ENCODE peak calls at places on chromosomes 6 and 20, in seven cellular contexts. One of them, this sample, is unnamed.
A peak's percentile ranks its signal among the peaks of the same experiment; 100 is the strongest.

GRCh38 chr20:46057856-46058655 is 29.0 kb downstream of the SLC12A5 start:
- DNase-seq in HT1080: no peak
- DNase-seq in PC-9: no peak
- DNase-seq in COR-L47: no peak
- DNase-seq in Calu3: no peak
- DNase-seq in endothelial cell: peak; percentile 55
- DNase-seq in stimulated activated CD8-positive, alpha-beta memory T cell treated with anti-CD3 and anti-CD28 coated beads, Interleukin-12 subunit alpha, Interleukin-12 subunit beta, amount 100 ng/mL, for 4 hours: no peak
- DNase-seq in this sample: peak; percentile 71

GRCh38 chr20:18176318-18176785 is 38.7 kb downstream of the KAT14 start:
- DNase-seq in Calu3: no peak
- DNase-seq in PC-9: no peak
- DNase-seq in stimulated activated CD8-positive, alpha-beta memory T cell treated with anti-CD3 and anti-CD28 coated beads, Interleukin-12 subunit alpha, Interleukin-12 subunit beta, amount 100 ng/mL, for 4 hours: no peak
- DNase-seq in HT1080: no peak
- DNase-seq in endothelial cell: no peak
- DNase-seq in COR-L47: no peak
- DNase-seq in this sample: no peak

GRCh38 chr20:62815066-62815991 is 1.5 kb upstream of the COL9A3 start:
- DNase-seq in stimulated activated CD8-positive, alpha-beta memory T cell treated with anti-CD3 and anti-CD28 coated beads, Interleukin-12 subunit alpha, Interleukin-12 subunit beta, amount 100 ng/mL, for 4 hours: no peak
- DNase-seq in PC-9: peak; percentile 57
- DNase-seq in endothelial cell: no peak
- DNase-seq in COR-L47: no peak
- DNase-seq in Calu3: peak; percentile 76
- DNase-seq in HT1080: peak; percentile 60
- DNase-seq in this sample: no peak

GRCh38 chr6:71404145-71404966 is 115.7 kb downstream of the OGFRL1 start:
- DNase-seq in HT1080: peak; percentile 91
- DNase-seq in Calu3: peak; percentile 51
- DNase-seq in PC-9: peak; percentile 96
- DNase-seq in stimulated activated CD8-positive, alpha-beta memory T cell treated with anti-CD3 and anti-CD28 coated beads, Interleukin-12 subunit alpha, Interleukin-12 subunit beta, amount 100 ng/mL, for 4 hours: no peak
- DNase-seq in COR-L47: no peak
- DNase-seq in endothelial cell: no peak
- DNase-seq in this sample: no peak

GRCh38 chr6:39377530-39377929 is 55.0 kb upstream of the KCNK16 start:
- DNase-seq in Calu3: peak; percentile 59
- DNase-seq in PC-9: no peak
- DNase-seq in HT1080: peak; percentile 66
- DNase-seq in COR-L47: peak; percentile 43
- DNase-seq in stimulated activated CD8-positive, alpha-beta memory T cell treated with anti-CD3 and anti-CD28 coated beads, Interleukin-12 subunit alpha, Interleukin-12 subunit beta, amount 100 ng/mL, for 4 hours: no peak
- DNase-seq in endothelial cell: peak; percentile 66
- DNase-seq in this sample: no peak

GRCh38 chr20:33812673-33813462 is 1.7 kb downstream of the CHMP4B start:
- DNase-seq in stimulated activated CD8-positive, alpha-beta memory T cell treated with anti-CD3 and anti-CD28 coated beads, Interleukin-12 subunit alpha, Interleukin-12 subunit beta, amount 100 ng/mL, for 4 hours: no peak
- DNase-seq in PC-9: peak; percentile 50
- DNase-seq in endothelial cell: no peak
- DNase-seq in Calu3: peak; percentile 60
- DNase-seq in HT1080: no peak
- DNase-seq in COR-L47: no peak
- DNase-seq in this sample: peak; percentile 41

GRCh38 chr6:29651413-29652197 is 5.3 kb upstream of the MOG start:
- DNase-seq in HT1080: no peak
- DNase-seq in PC-9: no peak
- DNase-seq in endothelial cell: no peak
- DNase-seq in COR-L47: peak; percentile 7
- DNase-seq in stimulated activated CD8-positive, alpha-beta memory T cell treated with anti-CD3 and anti-CD28 coated beads, Interleukin-12 subunit alpha, Interleukin-12 subunit beta, amount 100 ng/mL, for 4 hours: no peak
- DNase-seq in Calu3: no peak
- DNase-seq in this sample: no peak

GRCh38 chr6:31827286-31828079 is at the start of gene HSPA1B:
- DNase-seq in PC-9: peak; percentile 99
- DNase-seq in stimulated activated CD8-positive, alpha-beta memory T cell treated with anti-CD3 and anti-CD28 coated beads, Interleukin-12 subunit alpha, Interleukin-12 subunit beta, amount 100 ng/mL, for 4 hours: peak; percentile 83
- DNase-seq in COR-L47: peak; percentile 100
- DNase-seq in Calu3: peak; percentile 100
- DNase-seq in endothelial cell: peak; percentile 87
- DNase-seq in HT1080: peak; percentile 100
- DNase-seq in this sample: peak; percentile 99